ENCODE peak calls at places on chromosomes 2 and 18, in six cellular contexts. P is A549, H is neural progenitor cell, C is keratinocyte, U is IMR-90, R is endothelial cell of umbilical vein. S is an unnamed sample.

GRCh38 chr18:45166341-45167108 is 448.8 kb upstream of the SLC14A2 start:
- DNase-seq in P (peak; percentile 69), H (no peak), C (no peak), U (peak; percentile 80), R (no peak), S (peak; percentile 93)

GRCh38 chr18:47709556-47709955 is 220.9 kb downstream of the SMAD2 start:
- DNase-seq in P (no peak), H (no peak), C (no peak), U (no peak), R (no peak), S (no peak)

GRCh38 chr2:126029316-126029715 is 626.6 kb upstream of the GYPC start:
- DNase-seq in P (no peak), H (peak; percentile 32), C (no peak), U (no peak), R (no peak), S (no peak)

GRCh38 chr18:39661856-39662366 is 2096.3 kb upstream of the CELF4 start:
- DNase-seq in P (no peak), H (no peak), C (no peak), U (no peak), R (no peak), S (no peak)

GRCh38 chr2:219637842-219638185 is 10.4 kb downstream of the SLC4A3 start:
- DNase-seq in P (no peak), H (no peak), C (no peak), U (no peak), R (no peak), S (no peak)

GRCh38 chr2:220219371-220219770 is 591.9 kb downstream of the SLC4A3 start:
- DNase-seq in P (no peak), H (no peak), C (peak; percentile 80), U (no peak), R (no peak), S (no peak)

GRCh38 chr2:219107837-219108236 is 47.1 kb upstream of the IHH start:
- DNase-seq in P (no peak), H (no peak), C (no peak), U (no peak), R (no peak), S (no peak)

GRCh38 chr18:35407871-35408481 is 30.8 kb upstream of the ZNF396 start:
- DNase-seq in P (peak; percentile 63), H (peak; percentile 80), C (peak; percentile 11), U (peak; percentile 69), R (peak; percentile 80), S (peak; percentile 81)

GRCh38 chr18:58140366-58141325 is 96.6 kb downstream of the NEDD4L start:
- DNase-seq in P (no peak), H (no peak), C (no peak), U (no peak), R (no peak), S (no peak)

GRCh38 chr2:131036696-131037397 is 56.4 kb downstream of the FAM168B start:
- DNase-seq in P (no peak), H (no peak), C (no peak), U (no peak), R (no peak), S (no peak)

GRCh38 chr2:226581004-226581403 is 218.6 kb downstream of the IRS1 start:
- DNase-seq in P (peak; percentile 40), H (no peak), C (no peak), U (no peak), R (no peak), S (no peak)

GRCh38 chr2:109529532-109530449 is 84.0 kb downstream of the SEPTIN10 start:
- DNase-seq in P (no peak), H (no peak), C (no peak), U (no peak), R (no peak), S (no peak)

DNA sequence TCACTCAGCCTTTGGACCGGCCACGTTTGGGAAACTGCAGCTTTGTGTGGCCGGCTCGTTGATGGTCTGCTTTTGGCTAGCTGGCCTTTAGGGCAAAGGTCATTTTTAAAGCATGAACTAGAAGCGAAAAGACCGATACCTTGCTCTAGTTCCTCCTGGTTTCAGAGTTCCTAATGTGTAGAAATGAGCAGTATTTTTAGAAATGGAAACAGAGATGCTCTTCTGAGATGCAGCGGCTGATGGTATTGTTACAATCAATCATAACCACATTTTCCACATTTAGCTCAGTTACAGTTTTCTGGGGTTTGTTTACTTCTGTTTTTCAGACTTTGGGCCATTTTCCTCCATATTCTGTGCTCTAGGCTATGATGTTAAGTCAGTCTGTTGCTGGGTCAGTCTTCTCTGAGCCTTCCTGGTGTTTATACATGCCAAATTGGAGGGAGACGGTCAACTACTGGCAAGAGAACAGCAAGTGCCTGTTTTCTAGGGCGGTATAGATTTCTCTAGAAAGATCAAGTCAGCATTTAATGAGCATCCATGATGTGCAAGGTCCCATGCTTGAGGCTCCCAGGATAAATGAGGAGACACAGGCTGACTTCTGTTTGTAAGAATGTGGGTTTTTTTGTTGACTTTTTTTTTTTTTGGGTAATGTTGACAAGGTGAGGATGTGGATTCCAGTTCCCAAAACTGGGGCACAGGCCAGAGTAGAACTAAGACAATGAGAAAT is 28.0 kb downstream of the RNF144A start:
- DNase-seq in P (no peak), H (no peak), C (no peak), U (no peak), R (no peak), S (no peak)
- H3K4me2 ChIP-seq in P (no peak overlapping the region), H (no peak overlapping the region), C (no peak overlapping the region), U (no peak overlapping the region), R (no peak overlapping the region), S (no peak overlapping the region)

GRCh38 chr2:197255550-197255949 is 55.0 kb downstream of the ANKRD44 start:
- DNase-seq in P (no peak), H (peak; percentile 70), C (no peak), U (peak; percentile 55), R (no peak), S (peak; percentile 58)
- H3K4me3 ChIP-seq in P (no peak overlapping the region), H (no peak overlapping the region), C (no peak overlapping the region), U (peak overlapping the region; percentile 31), R (no peak overlapping the region), S (no peak overlapping the region)

GRCh38 chr2:197798187-197798586 is 6.2 kb upstream of the PLCL1 start:
- DNase-seq in P (no peak), H (no peak), C (no peak), U (no peak), R (no peak), S (no peak)
- H3K4me2 ChIP-seq in P (no peak overlapping the region), H (no peak overlapping the region), C (no peak overlapping the region), U (no peak overlapping the region), R (no peak overlapping the region), S (no peak overlapping the region)

GRCh38 chr2:71832844-71833243 is 314.8 kb downstream of the CYP26B1 start:
- DNase-seq in P (no peak), H (no peak), C (no peak), U (no peak), R (no peak), S (no peak)
- H3K4me3 ChIP-seq in P (no peak overlapping the region), H (no peak overlapping the region), C (no peak overlapping the region), U (no peak overlapping the region), R (no peak overlapping the region), S (no peak overlapping the region)

DNA sequence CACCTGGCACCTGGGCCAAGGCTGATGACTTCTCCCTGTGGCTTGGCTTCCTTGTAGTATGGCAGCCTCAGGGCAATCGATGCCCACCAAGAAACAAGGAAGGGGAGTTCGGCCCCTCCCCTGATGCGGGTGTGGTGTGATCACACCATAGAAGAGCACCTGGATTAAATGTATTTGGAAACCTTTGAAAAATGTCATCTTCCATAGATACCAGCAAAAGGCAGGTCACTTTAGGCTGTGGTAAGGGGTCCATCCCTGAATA is 198.2 kb downstream of the CYP26B1 start:
- DNase-seq in P (no peak), H (no peak), C (no peak), U (no peak), R (no peak), S (no peak)
- H3K4me2 ChIP-seq in P (no peak overlapping the region), H (no peak overlapping the region), C (no peak overlapping the region), U (no peak overlapping the region), R (no peak overlapping the region), S (no peak overlapping the region)

DNA sequence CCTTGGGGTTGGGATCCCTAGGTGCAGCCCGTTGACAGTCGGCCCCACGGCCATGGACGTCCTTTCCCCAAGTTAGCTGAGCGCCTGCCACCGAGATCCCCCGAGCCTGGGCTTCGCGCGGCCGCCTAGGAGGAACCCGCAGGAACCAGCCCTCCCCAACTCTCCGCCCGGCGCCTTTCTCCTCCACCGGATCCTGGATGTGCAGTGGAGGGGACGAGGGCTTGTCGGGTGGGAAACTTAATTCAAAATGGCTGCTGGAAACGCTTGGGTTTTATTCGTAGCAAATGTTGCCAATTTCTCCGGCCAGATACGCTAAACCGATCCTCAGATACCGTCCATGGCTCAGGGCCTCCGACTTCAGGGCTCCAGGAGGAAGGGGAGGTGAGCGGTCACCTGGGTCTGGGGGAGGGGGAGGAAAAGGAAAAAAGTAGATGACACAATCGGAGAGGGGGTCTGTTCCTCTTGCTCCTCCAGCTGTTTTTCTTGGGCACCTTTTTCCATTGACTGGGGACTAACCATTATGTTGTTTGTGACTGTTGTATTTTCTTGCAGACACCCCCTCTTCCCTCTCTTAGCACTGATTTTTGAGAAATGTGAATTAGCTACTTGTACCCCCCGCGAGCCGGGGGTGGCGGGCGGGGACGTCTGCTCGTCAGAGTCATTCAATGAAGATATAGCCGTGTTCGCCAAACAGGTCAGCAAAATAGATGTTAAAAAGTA is 4.5 kb downstream of the MEIS1 start:
- DNase-seq in P (no peak), H (peak; percentile 66), C (no peak), U (no peak), R (peak; percentile 48), S (peak; percentile 41)
- H3K4me3 ChIP-seq in P (no peak overlapping the region), H (peak overlapping the region; percentile 61), C (no peak overlapping the region), U (peak overlapping the region; percentile 99), R (peak overlapping the region; percentile 27), S (peak overlapping the region; percentile 67)

GRCh38 chr2:25421289-25421688 is 79.6 kb upstream of the DNMT3A start:
- DNase-seq in P (no peak), H (no peak), C (no peak), U (no peak), R (no peak), S (no peak)

GRCh38 chr2:25420820-25421237 is 79.1 kb upstream of the DNMT3A start:
- DNase-seq in P (no peak), H (no peak), C (no peak), U (no peak), R (no peak), S (no peak)

GRCh38 chr2:25419678-25420242 is 78.0 kb upstream of the DNMT3A start:
- DNase-seq in P (no peak), H (no peak), C (no peak), U (no peak), R (no peak), S (no peak)

GRCh38 chr2:25424426-25425028 is 82.8 kb upstream of the DNMT3A start:
- DNase-seq in P (no peak), H (no peak), C (no peak), U (no peak), R (no peak), S (no peak)

GRCh38 chr2:25421746-25422431 is 80.2 kb upstream of the DNMT3A start:
- DNase-seq in P (no peak), H (no peak), C (no peak), U (no peak), R (no peak), S (no peak)
- H3K4me2 ChIP-seq in P (no peak overlapping the region), H (no peak overlapping the region), C (no peak overlapping the region), U (no peak overlapping the region), R (no peak overlapping the region), S (no peak overlapping the region)